ENCODE peak calls at places on chromosomes 12 and 14, in six cellular contexts. P is neural progenitor cell, H is HCT116, K is IMR-90, O is kidney, U is endodermal cell. F is an unnamed sample. For H3K4me1, the result is how much of the 10 kb centered on the place peaks cover.

GRCh38 chr12:6272300-6273208 is 37.9 kb upstream of the PLEKHG6 start:
- DNase-seq in P (no peak), H (peak), K (no peak), O (peak), U (peak), F (peak)

GRCh38 chr14:60254176-60254575 is 5.2 kb downstream of the PPM1A start:
- DNase-seq in P (no peak), H (no peak), K (no peak), O (no peak), U (no peak), F (no peak)

GRCh38 chr14:55593698-55594097 is 13.7 kb downstream of the KTN1 start:
- DNase-seq in P (no peak), H (no peak), K (no peak), O (no peak), U (no peak), F (peak)

GRCh38 chr12:28191018-28191595 is 851 bp downstream of the CCDC91 start:
- DNase-seq in P (no peak), H (no peak), K (peak), O (no peak), U (no peak), F (peak)

GRCh38 chr12:112855375-112855774 is 51.4 kb upstream of the OAS1 start:
- DNase-seq in P (peak), H (peak), K (no peak), O (no peak), U (peak), F (no peak)

GRCh38 chr12:85279449-85280137 is 427 bp upstream of the ALX1 start:
- DNase-seq in P (peak), H (no peak), K (no peak), O (peak), U (peak), F (peak)

GRCh38 chr14:52078093-52078492 is 9.2 kb upstream of the NID2 start:
- DNase-seq in P (no peak), H (no peak), K (peak), O (no peak), U (no peak), F (no peak)

GRCh38 chr14:61609143-61609851 is 86.0 kb upstream of the HIF1A start:
- DNase-seq in P (peak), H (no peak), K (peak), O (no peak), U (peak), F (peak)

GRCh38 chr12:53737951-53738833 is 10.9 kb upstream of the CALCOCO1 start:
- DNase-seq in P (peak), H (no peak), K (no peak), O (peak), U (peak), F (peak)

GRCh38 chr14:90624228-90624627 is 192.0 kb downstream of the TTC7B start:
- DNase-seq in P (no peak), H (peak), K (peak), O (no peak), U (no peak), F (peak)

GRCh38 chr14:89365071-89365801 is 51.8 kb downstream of the FOXN3 start:
- DNase-seq in P (no peak), H (no peak), K (peak), O (no peak), U (no peak), F (peak)

GRCh38 chr14:34781242-34781641 is 66.8 kb upstream of the CFL2 start:
- DNase-seq in P (no peak), H (no peak), K (peak), O (no peak), U (no peak), F (peak)

DNA sequence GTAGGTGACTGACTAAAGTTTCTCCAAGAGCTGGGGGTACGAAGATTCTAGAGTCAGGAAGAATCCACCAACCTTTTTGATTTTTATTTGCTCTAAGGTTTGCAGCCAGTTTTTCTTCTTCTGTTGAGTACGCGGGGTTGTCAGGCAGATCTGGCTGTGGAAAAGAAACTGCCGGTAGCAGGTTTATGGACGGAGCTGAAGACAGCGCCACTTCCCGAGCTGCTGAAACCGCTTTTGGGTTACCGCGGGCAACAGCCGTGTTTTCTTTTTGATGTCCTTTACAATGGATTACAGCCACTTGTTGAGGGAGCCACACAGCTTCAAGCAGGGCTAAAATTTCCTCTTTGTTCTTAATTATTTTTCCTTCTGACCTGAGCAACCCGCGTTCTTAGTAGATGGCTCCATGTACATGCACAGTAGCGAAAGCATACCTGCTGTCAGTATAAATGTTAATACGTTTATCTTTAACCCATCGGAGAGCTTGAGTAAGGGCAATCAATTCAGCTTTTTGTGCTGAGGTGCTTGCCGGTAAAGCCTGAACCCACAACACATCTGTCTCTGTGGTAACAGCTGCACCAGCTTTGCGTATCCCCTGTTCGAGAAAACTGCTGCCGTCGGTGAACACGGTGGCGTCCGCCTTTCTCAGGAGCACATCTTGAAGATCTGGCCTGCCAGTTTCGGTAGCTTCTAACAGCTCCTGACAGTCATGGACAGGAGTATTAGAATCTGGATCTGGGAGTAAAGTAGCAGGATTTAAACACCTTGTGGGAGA is 674.3 kb downstream of the TMEM121 start:
- DNase-seq in P (no peak), H (no peak), K (no peak), O (no peak), U (no peak), F (no peak)
- H3K9ac ChIP-seq in P (no peak), H (no peak), K (no peak), O (no peak), U (no peak), F (no peak)

GRCh38 chr12:29238822-29239291 is 89.8 kb downstream of the FAR2 start:
- DNase-seq in P (peak), H (no peak), K (peak), O (no peak), U (no peak), F (no peak)
- H3K4me1 ChIP-seq in P (under half), H (under half), K (under half), O (under half), U (under half), F (under half)

DNA sequence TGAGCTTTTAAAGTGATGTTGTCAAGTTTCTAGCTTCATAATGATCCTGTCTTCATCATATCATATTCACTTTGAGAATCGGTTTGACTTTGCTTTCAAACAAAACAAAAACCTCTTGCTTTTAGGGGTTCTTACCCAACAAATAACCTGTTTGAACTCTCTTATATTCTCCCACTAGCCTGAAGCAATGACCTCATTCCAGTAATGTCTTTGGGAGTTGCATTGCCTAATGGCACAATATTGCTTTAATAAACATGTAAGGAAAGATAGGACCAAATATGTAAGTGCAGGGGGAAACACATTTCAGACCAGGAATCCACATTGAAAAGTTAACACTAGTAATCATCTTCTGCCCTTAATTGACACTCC is 27.6 kb downstream of the WBP11 start:
- DNase-seq in P (no peak), H (no peak), K (peak), O (no peak), U (no peak), F (peak)
- H3K9ac ChIP-seq in P (no peak), H (peak), K (no peak), O (no peak), U (no peak), F (no peak)

GRCh38 chr12:38427442-38427841 is 110.9 kb downstream of the ALG10B start:
- DNase-seq in P (no peak), H (no peak), K (no peak), O (no peak), U (no peak), F (no peak)
- H3K4me1 ChIP-seq in P (under half), H (under half), K (under half), O (under half), U (under half), F (under half)

GRCh38 chr12:31326689-31327659 is 1.0 kb upstream of the SINHCAF start:
- DNase-seq in P (peak), H (no peak), K (no peak), O (no peak), U (peak), F (no peak)
- H3K9ac ChIP-seq in P (peak), H (peak), K (no peak), O (peak), U (peak), F (no peak)

GRCh38 chr12:52647601-52648000 is 4.4 kb downstream of the KRT2 start:
- DNase-seq in P (no peak), H (no peak), K (no peak), O (no peak), U (peak), F (no peak)
- H3K4me1 ChIP-seq in P (under half), H (under half), K (under half), O (under half), U (under half), F (under half)

DNA sequence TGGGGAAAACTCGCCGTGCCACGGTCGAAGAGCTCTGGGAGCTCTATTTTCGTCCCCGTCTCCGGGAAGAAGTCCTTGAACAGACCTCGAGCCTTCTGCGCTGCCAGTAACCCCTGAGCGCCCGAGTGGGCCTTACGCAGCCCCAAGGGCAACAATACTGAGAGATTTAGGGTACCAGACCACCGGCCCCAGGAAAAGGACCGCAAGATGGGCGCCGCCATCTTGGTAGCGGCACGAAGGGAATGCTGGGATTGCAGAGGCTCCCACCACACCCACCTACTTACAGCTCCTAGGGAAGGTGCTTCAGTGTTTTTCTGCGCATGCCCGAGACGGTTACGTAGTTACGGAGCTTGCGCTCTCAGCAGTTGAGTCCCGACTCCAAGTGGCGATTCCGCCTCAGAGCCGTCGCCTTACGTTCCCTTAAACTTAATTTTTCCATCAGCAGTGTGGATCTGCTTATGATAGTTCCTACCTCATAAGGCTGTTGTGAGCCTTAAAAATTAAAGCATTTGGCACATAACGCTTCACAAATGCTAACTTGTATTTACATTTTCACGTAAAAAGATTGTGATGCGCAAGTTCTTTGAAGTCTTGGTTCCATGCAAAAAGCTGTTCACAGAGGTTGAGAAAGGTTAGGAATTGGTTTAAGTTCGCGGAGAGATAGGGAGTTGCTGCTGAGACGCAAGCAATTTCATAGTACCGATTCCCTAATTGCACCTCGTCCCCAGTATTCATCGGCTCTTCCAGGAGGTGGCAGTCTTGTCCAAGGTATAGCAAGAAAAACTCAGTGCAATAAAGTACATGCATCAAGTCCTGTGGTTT is at the start of gene YARS2:
- DNase-seq in P (peak), H (peak), K (peak), O (peak), U (peak), F (peak)
- H3K9ac ChIP-seq in P (peak), H (peak), K (peak), O (peak), U (peak), F (peak)

DNA sequence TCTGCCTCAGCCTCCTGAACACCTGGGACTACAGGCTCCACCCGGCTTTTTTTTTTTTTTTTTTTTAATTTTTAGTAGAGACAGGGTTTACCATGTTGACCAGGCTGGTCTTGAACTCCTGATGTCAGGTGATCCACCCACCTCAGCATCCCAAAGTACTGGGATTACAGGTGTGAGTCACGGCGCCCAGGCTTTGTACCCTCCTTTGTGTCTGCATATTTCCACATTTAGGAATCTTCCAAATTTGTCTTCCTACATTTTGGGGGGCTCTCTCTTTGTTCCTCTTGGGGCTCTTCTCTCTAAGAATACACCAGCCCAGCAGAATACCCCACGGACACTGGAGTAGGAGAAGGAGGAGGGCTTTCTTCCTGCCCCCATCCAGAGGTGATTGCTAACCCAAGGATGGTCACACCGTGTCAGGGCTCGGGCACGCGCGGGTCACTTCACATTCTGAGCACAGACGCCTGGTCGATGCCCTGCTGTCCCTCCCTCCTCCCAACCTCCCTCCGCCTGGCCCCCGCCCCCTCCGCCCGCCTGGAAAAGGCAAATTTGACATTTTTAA is 2.1 kb upstream of the DNAJC22 start:
- DNase-seq in P (no peak), H (no peak), K (no peak), O (no peak), U (no peak), F (no peak)
- H3K4me1 ChIP-seq in P (half or more), H (half or more), K (under half), O (under half), U (under half), F (under half)

DNA sequence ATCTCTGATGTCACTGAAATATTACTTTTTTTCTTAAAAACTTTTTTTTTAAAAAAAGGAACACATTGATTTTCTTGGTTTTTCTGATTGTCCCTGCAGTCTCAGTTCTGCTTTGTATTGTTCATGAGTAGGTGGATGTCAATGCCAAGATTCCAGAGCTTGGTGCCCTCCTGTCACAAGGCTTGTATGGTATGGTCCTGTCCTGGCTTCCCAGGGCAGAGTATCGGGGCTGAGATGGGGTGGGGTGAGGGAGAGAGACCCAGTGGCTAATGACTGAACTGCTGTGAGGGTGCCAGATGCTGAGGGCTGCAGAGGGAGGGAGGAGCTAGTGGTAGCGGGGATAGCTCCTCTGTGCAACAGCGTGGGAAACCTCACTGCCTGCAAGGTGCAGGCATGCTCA is 4.4 kb upstream of the CTDSP2 start:
- DNase-seq in P (peak), H (no peak), K (no peak), O (no peak), U (peak), F (no peak)
- H3K9ac ChIP-seq in P (no peak), H (no peak), K (no peak), O (no peak), U (no peak), F (no peak)

F was measured in trophoblast cell.